ENCODE peak calls at places on chromosomes 11 and 22, in six cellular contexts. F is iPS-NIHi11, V is kidney glomerular epithelial cell, D is NCI-H1417, Q is AG08395, G is EH. S is an unnamed sample.

GRCh38 chr11:71286701-71287643 is 34.6 kb upstream of the SHANK2 start:
- DNase-seq in F (no peak), G (peak), D (no peak), V (peak), Q (peak), S (peak)

GRCh38 chr11:1810761-1811160 is 24.0 kb upstream of the SYT8 start:
- DNase-seq in V (no peak), D (no peak), G (no peak), F (no peak), Q (no peak), S (no peak)

GRCh38 chr22:17035246-17035645 is 27.2 kb upstream of the GAB4 start:
- DNase-seq in V (no peak), Q (no peak), G (no peak), D (no peak), F (no peak), S (no peak)

GRCh38 chr11:118918128-118918685 is 7.5 kb downstream of the BCL9L start:
- DNase-seq in G (peak), F (no peak), Q (peak), D (peak), V (peak), S (peak)

GRCh38 chr22:23240639-23241389 is 60.5 kb downstream of the BCR start:
- DNase-seq in F (no peak), V (no peak), Q (no peak), G (peak), D (no peak), S (no peak)

GRCh38 chr22:37045958-37046357 is 5.6 kb upstream of the KCTD17 start:
- DNase-seq in F (peak), D (no peak), Q (peak), V (peak), G (peak), S (peak)

GRCh38 chr11:88330826-88331428 is 6.6 kb downstream of the CTSC start:
- DNase-seq in D (no peak), V (no peak), F (no peak), Q (no peak), G (no peak), S (no peak)

GRCh38 chr11:104846216-104846615 is 52.0 kb downstream of the CASP12 start:
- DNase-seq in G (no peak), D (no peak), V (no peak), F (no peak), Q (no peak), S (no peak)

GRCh38 chr22:50577987-50578775 is at the start of gene CPT1B:
- DNase-seq in Q (peak), G (peak), V (no peak), D (no peak), F (peak), S (peak)

GRCh38 chr11:65479184-65480145 is 19.4 kb upstream of the MALAT1 start:
- DNase-seq in G (peak), D (peak), Q (peak), V (no peak), F (no peak), S (peak)

GRCh38 chr11:92306966-92307504 is 82.4 kb downstream of the FAT3 start:
- DNase-seq in F (no peak), D (peak), V (no peak), Q (no peak), G (peak), S (no peak)

S was measured in myocyte.